ENCODE peak calls at places on chromosomes 4 and X, in ten cellular contexts. One of them, this sample, is unnamed.

GRCh38 chrX:49164589-49165360 is 2.2 kb downstream of the MAGIX start:
- DNase-seq in K562: no peak
- DNase-seq in BJ: no peak
- DNase-seq in adipocyte: no peak
- DNase-seq in tibial nerve: no peak
- DNase-seq in colonic mucosa: no peak
- DNase-seq in suprapubic skin: no peak
- DNase-seq in CD4-positive, alpha-beta memory T cell: no peak
- DNase-seq in body of pancreas: no peak
- DNase-seq in left ventricle myocardium inferior: no peak
- DNase-seq in this sample: no peak

GRCh38 chr4:76801621-76802545 is 96.1 kb downstream of the SOWAHB start:
- DNase-seq in adipocyte: no peak
- DNase-seq in suprapubic skin: no peak
- DNase-seq in BJ: no peak
- DNase-seq in CD4-positive, alpha-beta memory T cell: no peak
- DNase-seq in body of pancreas: no peak
- DNase-seq in tibial nerve: no peak
- DNase-seq in left ventricle myocardium inferior: peak; percentile 48
- DNase-seq in colonic mucosa: no peak
- DNase-seq in K562: no peak
- DNase-seq in this sample: peak; percentile 52

GRCh38 chr4:139242511-139243051 is 37.4 kb downstream of the MGARP start:
- DNase-seq in left ventricle myocardium inferior: no peak
- DNase-seq in colonic mucosa: no peak
- DNase-seq in suprapubic skin: no peak
- DNase-seq in adipocyte: peak; percentile 66
- DNase-seq in body of pancreas: no peak
- DNase-seq in BJ: peak; percentile 68
- DNase-seq in tibial nerve: no peak
- DNase-seq in K562: no peak
- DNase-seq in CD4-positive, alpha-beta memory T cell: no peak
- DNase-seq in this sample: no peak

GRCh38 chrX:3550160-3550765 is 163.2 kb downstream of the PRKX start:
- DNase-seq in tibial nerve: no peak
- DNase-seq in CD4-positive, alpha-beta memory T cell: no peak
- DNase-seq in K562: peak; percentile 7
- DNase-seq in suprapubic skin: no peak
- DNase-seq in adipocyte: peak; percentile 11
- DNase-seq in left ventricle myocardium inferior: no peak
- DNase-seq in colonic mucosa: peak; percentile 23
- DNase-seq in BJ: no peak
- DNase-seq in body of pancreas: peak; percentile 50
- DNase-seq in this sample: no peak

GRCh38 chrX:136397001-136397400 is 90.7 kb upstream of the BRS3 start:
- DNase-seq in tibial nerve: no peak
- DNase-seq in BJ: no peak
- DNase-seq in K562: no peak
- DNase-seq in colonic mucosa: no peak
- DNase-seq in adipocyte: no peak
- DNase-seq in left ventricle myocardium inferior: no peak
- DNase-seq in suprapubic skin: no peak
- DNase-seq in body of pancreas: no peak
- DNase-seq in CD4-positive, alpha-beta memory T cell: no peak
- DNase-seq in this sample: no peak

GRCh38 chr4:35105486-35105885 is 1138.8 kb downstream of the ARAP2 start:
- DNase-seq in body of pancreas: no peak
- DNase-seq in tibial nerve: no peak
- DNase-seq in BJ: no peak
- DNase-seq in K562: no peak
- DNase-seq in CD4-positive, alpha-beta memory T cell: no peak
- DNase-seq in colonic mucosa: no peak
- DNase-seq in adipocyte: no peak
- DNase-seq in left ventricle myocardium inferior: no peak
- DNase-seq in suprapubic skin: no peak
- DNase-seq in this sample: no peak

GRCh38 chrX:37998586-37999267 is 7.6 kb upstream of the SYTL5 start:
- DNase-seq in body of pancreas: no peak
- DNase-seq in colonic mucosa: no peak
- DNase-seq in K562: no peak
- DNase-seq in CD4-positive, alpha-beta memory T cell: no peak
- DNase-seq in BJ: no peak
- DNase-seq in left ventricle myocardium inferior: no peak
- DNase-seq in adipocyte: peak; percentile 17
- DNase-seq in suprapubic skin: no peak
- DNase-seq in tibial nerve: no peak
- DNase-seq in this sample: no peak

GRCh38 chr4:72701987-72702819 is 133.2 kb upstream of the ADAMTS3 start:
- DNase-seq in CD4-positive, alpha-beta memory T cell: peak; percentile 24
- DNase-seq in colonic mucosa: peak; percentile 25
- DNase-seq in body of pancreas: peak; percentile 27
- DNase-seq in BJ: peak; percentile 9
- DNase-seq in suprapubic skin: no peak
- DNase-seq in K562: peak; percentile 33
- DNase-seq in adipocyte: peak; percentile 91
- DNase-seq in left ventricle myocardium inferior: no peak
- DNase-seq in tibial nerve: no peak
- DNase-seq in this sample: no peak

GRCh38 chr4:39528056-39528465 is 822 bp upstream of the UGDH start:
- DNase-seq in left ventricle myocardium inferior: no peak
- DNase-seq in body of pancreas: no peak
- DNase-seq in suprapubic skin: peak; percentile 91
- DNase-seq in BJ: no peak
- DNase-seq in colonic mucosa: peak; percentile 83
- DNase-seq in tibial nerve: peak; percentile 61
- DNase-seq in CD4-positive, alpha-beta memory T cell: peak; percentile 1
- DNase-seq in K562: no peak
- DNase-seq in adipocyte: peak; percentile 90
- DNase-seq in this sample: no peak

GRCh38 chr4:1330761-1331590 is 16.0 kb upstream of the UVSSA start:
- DNase-seq in left ventricle myocardium inferior: no peak
- DNase-seq in adipocyte: no peak
- DNase-seq in body of pancreas: no peak
- DNase-seq in colonic mucosa: no peak
- DNase-seq in CD4-positive, alpha-beta memory T cell: peak; percentile 87
- DNase-seq in tibial nerve: no peak
- DNase-seq in BJ: no peak
- DNase-seq in K562: no peak
- DNase-seq in suprapubic skin: peak; percentile 61
- DNase-seq in this sample: no peak

GRCh38 chr4:1332686-1333085 is 14.3 kb upstream of the UVSSA start:
- DNase-seq in left ventricle myocardium inferior: no peak
- DNase-seq in CD4-positive, alpha-beta memory T cell: no peak
- DNase-seq in colonic mucosa: no peak
- DNase-seq in suprapubic skin: peak; percentile 61
- DNase-seq in adipocyte: no peak
- DNase-seq in K562: no peak
- DNase-seq in BJ: no peak
- DNase-seq in body of pancreas: no peak
- DNase-seq in tibial nerve: no peak
- DNase-seq in this sample: no peak

GRCh38 chr4:1331591-1332353 is 15.2 kb upstream of the UVSSA start:
- DNase-seq in left ventricle myocardium inferior: no peak
- DNase-seq in colonic mucosa: no peak
- DNase-seq in adipocyte: no peak
- DNase-seq in body of pancreas: no peak
- DNase-seq in K562: no peak
- DNase-seq in CD4-positive, alpha-beta memory T cell: no peak
- DNase-seq in BJ: no peak
- DNase-seq in suprapubic skin: peak; percentile 61
- DNase-seq in tibial nerve: no peak
- DNase-seq in this sample: no peak

GRCh38 chr4:1334579-1334895 is 12.5 kb upstream of the UVSSA start:
- DNase-seq in adipocyte: no peak
- DNase-seq in BJ: no peak
- DNase-seq in body of pancreas: no peak
- DNase-seq in suprapubic skin: no peak
- DNase-seq in colonic mucosa: no peak
- DNase-seq in K562: no peak
- DNase-seq in tibial nerve: no peak
- DNase-seq in left ventricle myocardium inferior: no peak
- DNase-seq in CD4-positive, alpha-beta memory T cell: no peak
- DNase-seq in this sample: no peak

DNA sequence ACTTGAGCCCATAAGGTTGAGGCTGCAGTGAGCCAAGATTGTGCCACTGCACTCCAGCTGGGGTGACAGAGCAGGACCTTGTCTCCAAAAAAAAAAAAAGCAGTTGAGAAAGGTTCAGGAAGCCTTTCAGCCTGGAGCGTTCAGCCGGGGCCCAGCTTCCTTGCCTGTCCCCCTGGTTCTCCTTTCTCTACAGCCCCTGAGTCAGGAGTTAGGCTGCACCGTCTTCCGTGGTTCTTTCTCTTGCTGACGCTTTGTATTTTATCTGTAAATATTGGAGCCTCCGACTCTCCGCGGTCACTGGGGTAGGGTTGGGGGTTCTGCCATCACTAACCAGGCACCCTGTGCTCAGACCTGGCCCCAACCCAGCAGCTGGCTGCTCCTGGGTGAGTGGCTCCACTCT is 13.8 kb upstream of the UVSSA start:
- DNase-seq in K562: no peak
- DNase-seq in adipocyte: no peak
- DNase-seq in CD4-positive, alpha-beta memory T cell: no peak
- DNase-seq in suprapubic skin: no peak
- DNase-seq in colonic mucosa: no peak
- DNase-seq in body of pancreas: no peak
- DNase-seq in tibial nerve: no peak
- DNase-seq in left ventricle myocardium inferior: no peak
- DNase-seq in BJ: no peak
- DNase-seq in this sample: no peak
- H3K36me3 ChIP-seq in K562: peaks cover 82% of the 10 kb centered on the region
- H3K36me3 ChIP-seq in adipocyte: peaks cover 67% of the 10 kb centered on the region
- H3K36me3 ChIP-seq in CD4-positive, alpha-beta memory T cell: peaks cover 43% of the 10 kb centered on the region
- H3K36me3 ChIP-seq in suprapubic skin: peaks cover 61% of the 10 kb centered on the region
- H3K36me3 ChIP-seq in colonic mucosa: peaks cover 7% of the 10 kb centered on the region
- H3K36me3 ChIP-seq in body of pancreas: peaks cover 33% of the 10 kb centered on the region
- H3K36me3 ChIP-seq in tibial nerve: peaks cover 91% of the 10 kb centered on the region
- H3K36me3 ChIP-seq in left ventricle myocardium inferior: peaks cover 70% of the 10 kb centered on the region
- H3K36me3 ChIP-seq in BJ: peaks cover 47% of the 10 kb centered on the region
- H3K36me3 ChIP-seq in this sample: peaks cover 76% of the 10 kb centered on the region

DNA sequence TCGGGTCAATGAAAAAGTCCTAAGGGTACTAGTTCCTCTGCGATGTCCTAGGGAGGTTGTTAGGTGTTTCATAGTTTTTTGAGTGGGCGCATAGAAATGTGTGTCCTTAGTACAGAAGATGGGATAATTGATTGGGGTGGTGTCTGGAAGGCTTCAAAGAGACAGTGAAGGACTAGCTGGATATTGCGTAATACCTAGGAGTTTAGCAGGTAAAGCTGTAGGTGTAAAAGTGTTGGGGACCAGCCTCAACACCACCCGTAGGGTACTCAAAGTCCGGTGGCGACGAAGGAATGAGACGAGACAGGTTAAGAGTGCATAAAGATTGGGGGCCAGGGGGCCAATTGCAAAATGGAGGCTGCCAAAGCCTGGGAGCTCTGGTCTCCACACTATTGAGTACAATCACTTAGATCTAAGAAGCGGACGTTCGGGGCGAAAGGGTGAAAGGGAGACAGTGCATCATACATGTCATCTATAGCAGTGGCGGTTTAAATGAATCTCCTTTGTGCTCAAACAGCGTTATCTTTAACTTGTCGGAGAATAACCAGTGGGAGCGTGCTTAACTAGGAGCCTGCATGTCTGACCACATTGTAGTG is 1.0 kb downstream of the TRMT44 start:
- DNase-seq in colonic mucosa: no peak
- DNase-seq in body of pancreas: no peak
- DNase-seq in adipocyte: no peak
- DNase-seq in CD4-positive, alpha-beta memory T cell: no peak
- DNase-seq in BJ: no peak
- DNase-seq in tibial nerve: no peak
- DNase-seq in suprapubic skin: no peak
- DNase-seq in K562: peak; percentile 19
- DNase-seq in left ventricle myocardium inferior: no peak
- DNase-seq in this sample: no peak
- H3K36me3 ChIP-seq in colonic mucosa: no peaks in the 10 kb centered on the region
- H3K36me3 ChIP-seq in body of pancreas: no peaks in the 10 kb centered on the region
- H3K36me3 ChIP-seq in adipocyte: peaks cover 3% of the 10 kb centered on the region
- H3K36me3 ChIP-seq in CD4-positive, alpha-beta memory T cell: peaks cover 4% of the 10 kb centered on the region
- H3K36me3 ChIP-seq in BJ: no peaks in the 10 kb centered on the region
- H3K36me3 ChIP-seq in tibial nerve: peaks cover 8% of the 10 kb centered on the region
- H3K36me3 ChIP-seq in suprapubic skin: peaks cover 7% of the 10 kb centered on the region
- H3K36me3 ChIP-seq in K562: peaks cover 23% of the 10 kb centered on the region
- H3K36me3 ChIP-seq in left ventricle myocardium inferior: peaks cover 7% of the 10 kb centered on the region
- H3K36me3 ChIP-seq in this sample: no peaks in the 10 kb centered on the region

GRCh38 chr4:128076465-128076864 is 15.4 kb downstream of the LARP1B start:
- DNase-seq in tibial nerve: no peak
- DNase-seq in BJ: no peak
- DNase-seq in left ventricle myocardium inferior: no peak
- DNase-seq in adipocyte: no peak
- DNase-seq in K562: no peak
- DNase-seq in colonic mucosa: no peak
- DNase-seq in suprapubic skin: no peak
- DNase-seq in CD4-positive, alpha-beta memory T cell: no peak
- DNase-seq in body of pancreas: no peak
- DNase-seq in this sample: no peak
- H3K36me3 ChIP-seq in tibial nerve: peaks cover 47% of the 10 kb centered on the region
- H3K36me3 ChIP-seq in BJ: no peaks in the 10 kb centered on the region
- H3K36me3 ChIP-seq in left ventricle myocardium inferior: peaks cover 22% of the 10 kb centered on the region
- H3K36me3 ChIP-seq in adipocyte: peaks cover 26% of the 10 kb centered on the region
- H3K36me3 ChIP-seq in K562: peaks cover 60% of the 10 kb centered on the region
- H3K36me3 ChIP-seq in colonic mucosa: no peaks in the 10 kb centered on the region
- H3K36me3 ChIP-seq in suprapubic skin: peaks cover 33% of the 10 kb centered on the region
- H3K36me3 ChIP-seq in CD4-positive, alpha-beta memory T cell: no peaks in the 10 kb centered on the region
- H3K36me3 ChIP-seq in body of pancreas: peaks cover 14% of the 10 kb centered on the region
- H3K36me3 ChIP-seq in this sample: peaks cover 58% of the 10 kb centered on the region

DNA sequence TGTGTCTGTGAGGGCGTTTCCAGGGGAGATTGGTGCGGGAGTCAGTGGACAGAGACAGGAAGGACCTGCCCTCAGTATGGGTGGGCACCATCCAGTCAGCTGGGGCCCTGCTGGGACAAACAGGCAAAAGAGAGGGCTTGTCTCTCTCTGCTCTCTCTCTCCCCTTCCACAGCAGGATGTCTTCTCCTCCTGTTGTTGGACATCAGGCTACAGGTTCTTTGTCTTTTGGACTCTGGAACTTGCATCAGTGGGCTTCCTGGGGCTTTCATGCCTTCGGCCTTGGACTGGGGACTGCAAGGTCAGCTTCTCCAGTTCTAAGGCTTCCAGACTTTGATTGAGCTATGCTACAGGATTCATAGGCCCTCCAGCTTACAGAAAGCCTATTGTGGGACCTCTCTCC is 59.6 kb downstream of the ADGRA3 start:
- DNase-seq in tibial nerve: no peak
- DNase-seq in left ventricle myocardium inferior: no peak
- DNase-seq in K562: no peak
- DNase-seq in adipocyte: no peak
- DNase-seq in colonic mucosa: no peak
- DNase-seq in body of pancreas: no peak
- DNase-seq in BJ: no peak
- DNase-seq in CD4-positive, alpha-beta memory T cell: no peak
- DNase-seq in suprapubic skin: no peak
- DNase-seq in this sample: no peak
- H3K36me3 ChIP-seq in tibial nerve: no peaks in the 10 kb centered on the region
- H3K36me3 ChIP-seq in left ventricle myocardium inferior: no peaks in the 10 kb centered on the region
- H3K36me3 ChIP-seq in K562: no peaks in the 10 kb centered on the region
- H3K36me3 ChIP-seq in adipocyte: no peaks in the 10 kb centered on the region
- H3K36me3 ChIP-seq in colonic mucosa: no peaks in the 10 kb centered on the region
- H3K36me3 ChIP-seq in body of pancreas: no peaks in the 10 kb centered on the region
- H3K36me3 ChIP-seq in BJ: no peaks in the 10 kb centered on the region
- H3K36me3 ChIP-seq in CD4-positive, alpha-beta memory T cell: no peaks in the 10 kb centered on the region
- H3K36me3 ChIP-seq in suprapubic skin: no peaks in the 10 kb centered on the region
- H3K36me3 ChIP-seq in this sample: peaks cover 3% of the 10 kb centered on the region

GRCh38 chrX:40057405-40057804 is 40.4 kb downstream of the BCOR start:
- DNase-seq in colonic mucosa: no peak
- DNase-seq in left ventricle myocardium inferior: no peak
- DNase-seq in CD4-positive, alpha-beta memory T cell: no peak
- DNase-seq in BJ: no peak
- DNase-seq in adipocyte: no peak
- DNase-seq in body of pancreas: no peak
- DNase-seq in K562: no peak
- DNase-seq in suprapubic skin: no peak
- DNase-seq in tibial nerve: no peak
- DNase-seq in this sample: no peak
- H3K36me3 ChIP-seq in colonic mucosa: no peaks in the 10 kb centered on the region
- H3K36me3 ChIP-seq in left ventricle myocardium inferior: peaks cover 64% of the 10 kb centered on the region
- H3K36me3 ChIP-seq in CD4-positive, alpha-beta memory T cell: peaks cover 64% of the 10 kb centered on the region
- H3K36me3 ChIP-seq in BJ: peaks cover 16% of the 10 kb centered on the region
- H3K36me3 ChIP-seq in adipocyte: peaks cover 25% of the 10 kb centered on the region
- H3K36me3 ChIP-seq in body of pancreas: peaks cover 11% of the 10 kb centered on the region
- H3K36me3 ChIP-seq in K562: peaks cover 99% of the 10 kb centered on the region
- H3K36me3 ChIP-seq in suprapubic skin: peaks cover 58% of the 10 kb centered on the region
- H3K36me3 ChIP-seq in tibial nerve: peaks cover 69% of the 10 kb centered on the region
- H3K36me3 ChIP-seq in this sample: peaks cover 95% of the 10 kb centered on the region

This sample was measured in heart right ventricle.